ENCODE peak calls at places on chromosomes 4 and X, in five cellular contexts. R is astrocyte, E is Peyer's patch, S is heart left ventricle, Y is IMR-90. C is an unnamed sample.
A peak's percentile ranks its signal among the peaks of the same experiment; 100 is the strongest.

GRCh38 chrX:23811135-23811781 is 28.3 kb downstream of the SAT1 start:
- DNase-seq in R (no peak), E (no peak), S (no peak), Y (no peak), C (no peak)

GRCh38 chr4:16772366-16772850 is 126.0 kb downstream of the LDB2 start:
- DNase-seq in R (no peak), E (no peak), S (no peak), Y (peak; percentile 63), C (no peak)

GRCh38 chr4:183407128-183407585 is 37.3 kb upstream of the CDKN2AIP start:
- DNase-seq in R (peak; percentile 56), E (peak; percentile 86), S (peak; percentile 94), Y (peak; percentile 64), C (peak; percentile 79)

GRCh38 chr4:38861791-38862190 is 5.2 kb upstream of the TLR6 start:
- DNase-seq in R (no peak), E (no peak), S (no peak), Y (no peak), C (no peak)

GRCh38 chr4:151808120-151808529 is 47.3 kb upstream of the GATB start:
- DNase-seq in R (peak; percentile 49), E (no peak), S (no peak), Y (peak; percentile 31), C (peak; percentile 81)

GRCh38 chr4:163111588-163111987 is 55.1 kb downstream of the NAF1 start:
- DNase-seq in R (no peak), E (no peak), S (no peak), Y (peak; percentile 26), C (no peak)

GRCh38 chr4:187908079-187908501 is 87.5 kb upstream of the ZFP42 start:
- DNase-seq in R (peak; percentile 83), E (no peak), S (no peak), Y (peak; percentile 95), C (no peak)

GRCh38 chr4:97747945-97748344 is 395.3 kb downstream of the STPG2 start:
- DNase-seq in R (no peak), E (no peak), S (no peak), Y (no peak), C (no peak)

GRCh38 chrX:121831601-121832000 is 784.2 kb downstream of the GLUD2 start:
- DNase-seq in R (peak; percentile 58), E (no peak), S (no peak), Y (no peak), C (no peak)

GRCh38 chr4:24781999-24782745 is 13.2 kb upstream of the SOD3 start:
- DNase-seq in R (no peak), E (no peak), S (no peak), Y (no peak), C (no peak)

GRCh38 chr4:111631157-111631999 is 513.9 kb upstream of the FAM241A start:
- DNase-seq in R (peak; percentile 6), E (no peak), S (no peak), Y (peak; percentile 37), C (no peak)

GRCh38 chrX:3403748-3404147 is 57.3 kb upstream of the MXRA5 start:
- DNase-seq in R (peak; percentile 20), E (no peak), S (no peak), Y (no peak), C (no peak)

GRCh38 chr4:20422398-20422797 is 170.7 kb downstream of the SLIT2 start:
- DNase-seq in R (peak; percentile 14), E (no peak), S (no peak), Y (peak; percentile 52), C (peak; percentile 79)

GRCh38 chr4:163486321-163486720 is 8.2 kb upstream of the TMA16 start:
- DNase-seq in R (no peak), E (no peak), S (no peak), Y (no peak), C (no peak)

GRCh38 chrX:84188320-84188834 is 378 bp upstream of the RPS6KA6 start:
- DNase-seq in R (peak; percentile 38), E (no peak), S (peak; percentile 58), Y (peak; percentile 64), C (peak; percentile 39)

GRCh38 chr4:150136036-150136435 is 57.8 kb downstream of the DCLK2 start:
- DNase-seq in R (peak; percentile 69), E (no peak), S (no peak), Y (peak; percentile 72), C (no peak)

GRCh38 chrX:67725471-67725870 is 181.7 kb downstream of the AR start:
- DNase-seq in R (no peak), E (no peak), S (no peak), Y (no peak), C (no peak)

GRCh38 chr4:5851637-5852036 is 41.2 kb downstream of the CRMP1 start:
- DNase-seq in R (no peak), E (no peak), S (no peak), Y (no peak), C (no peak)

GRCh38 chr4:121822796-121823504 is 733 bp downstream of the CCNA2 start:
- DNase-seq in R (peak; percentile 18), E (no peak), S (no peak), Y (no peak), C (peak; percentile 17)

GRCh38 chr4:77818667-77819408 is at the start of gene CNOT6L:
- DNase-seq in R (peak; percentile 73), E (peak; percentile 82), S (peak; percentile 83), Y (peak; percentile 73), C (peak; percentile 72)

GRCh38 chrX:120536056-120536455 is 24.7 kb downstream of the CUL4B start:
- DNase-seq in R (no peak), E (no peak), S (no peak), Y (no peak), C (no peak)

GRCh38 chr4:162104459-162105124 is 59.2 kb downstream of the FSTL5 start:
- DNase-seq in R (no peak), E (no peak), S (no peak), Y (no peak), C (no peak)

GRCh38 chrX:54494970-54495813 is 842 bp downstream of the FGD1 start:
- DNase-seq in R (no peak), E (no peak), S (no peak), Y (peak; percentile 18), C (peak; percentile 10)

GRCh38 chr4:69546121-69546520 is 50.4 kb upstream of the UGT2B4 start:
- DNase-seq in R (peak; percentile 87), E (no peak), S (no peak), Y (no peak), C (no peak)

GRCh38 chr4:118351851-118352827 is 664 bp downstream of the PRSS12 start:
- DNase-seq in R (no peak), E (no peak), S (no peak), Y (peak; percentile 59), C (peak; percentile 54)

GRCh38 chr4:98260047-98260578 is 1.1 kb upstream of the RAP1GDS1 start:
- DNase-seq in R (peak; percentile 11), E (peak; percentile 46), S (peak; percentile 78), Y (peak; percentile 10), C (peak; percentile 65)

GRCh38 chrX:10208281-10208856 is 51.6 kb downstream of the CLCN4 start:
- DNase-seq in R (no peak), E (no peak), S (no peak), Y (no peak), C (no peak)

GRCh38 chrX:108044554-108045256 is at the start of gene VSIG1:
- DNase-seq in R (no peak), E (no peak), S (no peak), Y (no peak), C (no peak)

GRCh38 chr4:161817822-161818412 is 345.9 kb downstream of the FSTL5 start:
- DNase-seq in R (no peak), E (no peak), S (no peak), Y (no peak), C (no peak)

GRCh38 chr4:140102406-140102805 is 51.6 kb downstream of the MAML3 start:
- DNase-seq in R (peak; percentile 23), E (no peak), S (no peak), Y (no peak), C (no peak)

GRCh38 chr4:160351018-160351417 is 1248.1 kb downstream of the RAPGEF2 start:
- DNase-seq in R (no peak), E (no peak), S (no peak), Y (no peak), C (no peak)

GRCh38 chr4:86961605-86962295 is 26.9 kb downstream of the AFF1 start:
- DNase-seq in R (peak; percentile 80), E (peak; percentile 53), S (no peak), Y (peak; percentile 67), C (no peak)

GRCh38 chr4:142707397-142707796 is 138.7 kb downstream of the INPP4B start:
- DNase-seq in R (no peak), E (no peak), S (no peak), Y (no peak), C (peak; percentile 32)

GRCh38 chrX:21408776-21409175 is 34.6 kb downstream of the CNKSR2 start:
- DNase-seq in R (peak; percentile 6), E (no peak), S (no peak), Y (no peak), C (no peak)

DNA sequence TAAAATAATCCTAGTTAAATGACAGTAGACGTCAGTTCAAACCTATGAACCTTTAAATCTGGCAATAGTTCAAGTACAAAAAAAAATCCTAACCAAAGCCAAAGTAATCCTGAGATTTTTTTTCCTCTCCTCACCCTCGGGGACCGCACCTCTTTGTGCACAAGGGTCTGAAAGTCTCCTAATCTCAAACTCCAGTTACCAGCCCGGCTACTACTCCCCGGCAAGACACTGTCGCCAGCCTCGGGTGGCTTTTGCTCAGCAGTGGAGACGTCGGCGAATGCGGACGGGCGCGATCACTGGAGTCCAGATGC is 396 bp downstream of the SEC31A start:
- DNase-seq in R (no peak), E (no peak), S (no peak), Y (no peak), C (no peak)
- H3K4me3 ChIP-seq in R (peak overlapping the region; percentile 94), E (peak overlapping the region; percentile 75), S (peak overlapping the region; percentile 98), Y (peak overlapping the region; percentile 94), C (peak overlapping the region; percentile 94)

GRCh38 chr4:2873329-2873728 is 29.7 kb downstream of the ADD1 start:
- DNase-seq in R (no peak), E (no peak), S (no peak), Y (no peak), C (peak; percentile 82)

GRCh38 chr4:2869659-2870058 is 26.0 kb downstream of the ADD1 start:
- DNase-seq in R (no peak), E (no peak), S (no peak), Y (no peak), C (peak; percentile 35)

GRCh38 chr4:2870098-2870497 is 26.5 kb downstream of the ADD1 start:
- DNase-seq in R (no peak), E (no peak), S (no peak), Y (no peak), C (peak; percentile 27)

GRCh38 chr4:2871911-2872310 is 28.3 kb downstream of the ADD1 start:
- DNase-seq in R (no peak), E (no peak), S (no peak), Y (no peak), C (no peak)

GRCh38 chr4:2871466-2871865 is 27.8 kb downstream of the ADD1 start:
- DNase-seq in R (no peak), E (no peak), S (no peak), Y (no peak), C (no peak)
- H3K4me1 ChIP-seq in R (peaks cover 21% of the 10 kb centered on the region), E (peaks cover 10% of the 10 kb centered on the region), S (peaks cover 70% of the 10 kb centered on the region), Y (peaks cover 23% of the 10 kb centered on the region), C (peaks cover 18% of the 10 kb centered on the region)

GRCh38 chr4:54120517-54120916 is 20.6 kb downstream of the GSX2 start:
- DNase-seq in R (no peak), E (no peak), S (no peak), Y (no peak), C (peak; percentile 74)
- H3K27ac ChIP-seq in R (no peak overlapping the region), E (no peak overlapping the region), S (no peak overlapping the region), Y (no peak overlapping the region), C (no peak overlapping the region)

DNA sequence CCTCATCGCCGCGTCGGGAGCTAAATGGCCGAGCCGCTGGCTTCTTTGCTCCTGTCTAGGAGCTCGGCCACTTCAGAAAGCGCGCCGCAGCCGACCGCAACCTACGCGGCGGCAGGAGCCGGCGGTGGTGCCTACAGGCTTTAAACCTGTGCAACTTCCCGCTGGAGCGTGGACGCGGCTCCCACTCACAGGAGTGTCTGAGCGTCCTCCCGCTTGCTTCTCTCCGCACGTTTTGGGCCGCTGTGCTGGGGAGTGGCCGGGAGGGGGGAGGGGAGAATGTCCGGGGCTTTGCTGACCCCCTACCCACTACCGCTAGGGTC is 1.0 kb downstream of the NHSL2 start:
- DNase-seq in R (no peak), E (no peak), S (no peak), Y (no peak), C (no peak)
- H3K4me3 ChIP-seq in R (peak overlapping the region; percentile 39), E (peak overlapping the region; percentile 48), S (peak overlapping the region; percentile 50), Y (no peak overlapping the region), C (no peak overlapping the region)